ENCODE peak calls at places on chromosomes 16 and 17, in ten cellular contexts. Q is NB4; C is Caki2; K is stimulated activated naive B cell treated with anti-CD40 and anti-IgM and Interleukin-4, amounts not matched to agents 10 μg/mL and 1 μg/mL and 100 μg/mL, for 72 hours; Z is HTR-8/SVneo; D is fibroblast of lung; J is BE2C; F is EL; N is nephron progenitor cell; W is HEK293T. X is an unnamed sample.

GRCh38 chr17:10210151-10210574 is 11.8 kb upstream of the GAS7 start:
- DNase-seq in Q (no peak), C (no peak), K (no peak), Z (no peak), D (peak; percentile 74), J (no peak), F (no peak), N (no peak), W (no peak), X (no peak)

GRCh38 chr17:59001158-59001814 is 105.4 kb downstream of the TRIM37 start:
- DNase-seq in Q (peak; percentile 74), C (peak; percentile 92), K (peak; percentile 82), Z (peak; percentile 63), D (peak; percentile 18), J (no peak), F (peak; percentile 82), N (no peak), W (no peak), X (no peak)

GRCh38 chr16:57536306-57537193 is at the start of gene CCDC102A:
- DNase-seq in Q (peak; percentile 85), C (peak; percentile 49), K (peak; percentile 76), Z (peak; percentile 56), D (peak; percentile 26), J (peak; percentile 64), F (peak; percentile 46), N (peak; percentile 38), W (peak; percentile 67), X (no peak)

GRCh38 chr16:66717112-66717675 is 20.7 kb upstream of the CMTM4 start:
- DNase-seq in Q (peak; percentile 73), C (peak; percentile 35), K (no peak), Z (peak; percentile 73), D (peak; percentile 71), J (peak; percentile 77), F (peak; percentile 66), N (peak; percentile 42), W (peak; percentile 69), X (no peak)

GRCh38 chr17:73343168-73343634 is 31.4 kb upstream of the CDC42EP4 start:
- DNase-seq in Q (no peak), C (peak; percentile 35), K (no peak), Z (peak; percentile 68), D (peak; percentile 86), J (peak; percentile 92), F (peak; percentile 83), N (peak; percentile 78), W (no peak), X (peak; percentile 64)

GRCh38 chr17:1147664-1148063 is 32.1 kb downstream of the ABR start:
- DNase-seq in Q (no peak), C (peak; percentile 75), K (no peak), Z (peak; percentile 66), D (peak; percentile 60), J (peak; percentile 61), F (peak; percentile 31), N (peak; percentile 59), W (peak; percentile 74), X (peak; percentile 74)

GRCh38 chr16:27355610-27356009 is 41.8 kb downstream of the IL4R start:
- DNase-seq in Q (peak; percentile 58), C (no peak), K (no peak), Z (no peak), D (peak; percentile 39), J (no peak), F (peak; percentile 13), N (peak; percentile 14), W (peak; percentile 48), X (peak; percentile 59)

GRCh38 chr17:10197721-10198508 is 491 bp downstream of the GAS7 start:
- DNase-seq in Q (peak; percentile 50), C (no peak), K (no peak), Z (no peak), D (no peak), J (no peak), F (no peak), N (peak; percentile 61), W (peak; percentile 21), X (no peak)

GRCh38 chr16:53775821-53776431 is 72.0 kb downstream of the FTO start:
- DNase-seq in Q (peak; percentile 87), C (peak; percentile 61), K (no peak), Z (peak; percentile 31), D (peak; percentile 90), J (no peak), F (peak; percentile 94), N (no peak), W (no peak), X (peak; percentile 51)

GRCh38 chr17:57906910-57907309 is 48.3 kb downstream of the CUEDC1 start:
- DNase-seq in Q (no peak), C (peak; percentile 45), K (no peak), Z (no peak), D (no peak), J (no peak), F (no peak), N (no peak), W (no peak), X (no peak)

GRCh38 chr17:42294469-42295398 is 6.4 kb downstream of the STAT5A start:
- DNase-seq in Q (no peak), C (no peak), K (no peak), Z (no peak), D (no peak), J (no peak), F (no peak), N (no peak), W (no peak), X (no peak)

GRCh38 chr17:76716146-76716833 is 5.5 kb upstream of the MXRA7 start:
- DNase-seq in Q (peak; percentile 93), C (peak; percentile 22), K (no peak), Z (no peak), D (peak; percentile 98), J (no peak), F (peak; percentile 97), N (no peak), W (no peak), X (no peak)

GRCh38 chr17:80252871-80253270 is 7.8 kb upstream of the RNF213 start:
- DNase-seq in Q (peak; percentile 23), C (no peak), K (peak; percentile 68), Z (no peak), D (peak; percentile 6), J (peak; percentile 85), F (no peak), N (peak; percentile 67), W (peak; percentile 55), X (peak; percentile 72)

GRCh38 chr16:11612110-11612981 is 25.6 kb upstream of the LITAF start:
- DNase-seq in Q (peak; percentile 92), C (peak; percentile 99), K (no peak), Z (no peak), D (no peak), J (no peak), F (no peak), N (no peak), W (no peak), X (peak; percentile 86)

X was measured in ureter.